ENCODE peak calls at places on chromosomes 7 and 10, in nine cellular contexts. O is central memory CD8-positive, alpha-beta T cell; M is HCEC 1CT; H is glutamatergic neuron; K is nucleus accumbens; I is AG04449; B is uterus; U is stimulated activated CD8-positive, alpha-beta memory T cell treated with anti-CD3 and anti-CD28 coated beads, Interleukin-15, amount 100 ng/mL, for 24 hours; Q is mesendoderm. N is an unnamed sample.

GRCh38 chr10:52755297-52756062 is 17.1 kb downstream of the MBL2 start:
- DNase-seq in O (no peak), M (peak), H (no peak), K (no peak), I (peak), B (no peak), U (no peak), Q (no peak), N (peak)

GRCh38 chr7:139523199-139523941 is at the start of gene CLEC2L:
- DNase-seq in O (no peak), M (no peak), H (peak), K (no peak), I (no peak), B (no peak), U (no peak), Q (peak), N (no peak)

GRCh38 chr7:81937091-81937490 is 167.2 kb upstream of the HGF start:
- DNase-seq in O (no peak), M (peak), H (no peak), K (no peak), I (no peak), B (no peak), U (no peak), Q (no peak), N (no peak)

GRCh38 chr7:28409716-28410627 is 2.3 kb upstream of the CREB5 start:
- DNase-seq in O (no peak), M (peak), H (peak), K (no peak), I (no peak), B (peak), U (no peak), Q (peak), N (no peak)

GRCh38 chr7:136133491-136133990 is 156.4 kb upstream of the MTPN start:
- DNase-seq in O (no peak), M (no peak), H (no peak), K (no peak), I (no peak), B (no peak), U (no peak), Q (no peak), N (peak)

GRCh38 chr7:115015619-115016018 is 93.7 kb downstream of the MDFIC start:
- DNase-seq in O (no peak), M (peak), H (no peak), K (no peak), I (peak), B (no peak), U (no peak), Q (peak), N (no peak)

GRCh38 chr10:70843776-70844489 is 28.2 kb downstream of the SGPL1 start:
- DNase-seq in O (no peak), M (no peak), H (no peak), K (no peak), I (no peak), B (no peak), U (no peak), Q (no peak), N (no peak)

GRCh38 chr7:74455933-74456332 is 2.2 kb downstream of the GTF2IRD1 start:
- DNase-seq in O (no peak), M (no peak), H (no peak), K (no peak), I (no peak), B (no peak), U (no peak), Q (no peak), N (no peak)

GRCh38 chr7:95672434-95672833 is 76.1 kb upstream of the PDK4 start:
- DNase-seq in O (no peak), M (no peak), H (no peak), K (no peak), I (no peak), B (no peak), U (no peak), Q (no peak), N (no peak)

GRCh38 chr10:77899080-77899477 is 27.5 kb downstream of the DLG5 start:
- DNase-seq in O (no peak), M (peak), H (no peak), K (no peak), I (peak), B (no peak), U (no peak), Q (no peak), N (peak)

GRCh38 chr7:157041514-157042277 is 31.2 kb upstream of the MNX1 start:
- DNase-seq in O (no peak), M (no peak), H (no peak), K (no peak), I (no peak), B (no peak), U (no peak), Q (peak), N (no peak)

GRCh38 chr7:30652132-30652531 is 30.1 kb downstream of the CRHR2 start:
- DNase-seq in O (no peak), M (no peak), H (no peak), K (no peak), I (no peak), B (no peak), U (no peak), Q (no peak), N (no peak)

GRCh38 chr10:103576862-103577261 is 83.4 kb downstream of the NEURL1 start:
- DNase-seq in O (no peak), M (no peak), H (no peak), K (no peak), I (no peak), B (no peak), U (no peak), Q (no peak), N (no peak)

GRCh38 chr10:108562105-108562504 is 1361.2 kb downstream of the XPNPEP1 start:
- DNase-seq in O (no peak), M (peak), H (no peak), K (no peak), I (no peak), B (no peak), U (no peak), Q (no peak), N (no peak)

GRCh38 chr10:32983333-32983909 is 25.4 kb upstream of the ITGB1 start:
- DNase-seq in O (peak), M (peak), H (no peak), K (no peak), I (peak), B (peak), U (no peak), Q (peak), N (peak)

GRCh38 chr7:85324145-85324799 is 137.4 kb upstream of the SEMA3D start:
- DNase-seq in O (no peak), M (no peak), H (no peak), K (no peak), I (no peak), B (no peak), U (no peak), Q (peak), N (no peak)

GRCh38 chr10:68611227-68611626 is 51.1 kb downstream of the TET1 start:
- DNase-seq in O (no peak), M (no peak), H (no peak), K (no peak), I (no peak), B (no peak), U (no peak), Q (no peak), N (no peak)

GRCh38 chr7:47360301-47360900 is 221.5 kb downstream of the TNS3 start:
- DNase-seq in O (no peak), M (no peak), H (no peak), K (no peak), I (no peak), B (no peak), U (no peak), Q (no peak), N (no peak)

GRCh38 chr7:25907214-25907613 is 244.8 kb upstream of the NFE2L3 start:
- DNase-seq in O (no peak), M (no peak), H (no peak), K (no peak), I (no peak), B (no peak), U (no peak), Q (peak), N (no peak)

GRCh38 chr7:66837007-66837406 is 84.0 kb upstream of the TMEM248 start:
- DNase-seq in O (no peak), M (no peak), H (peak), K (no peak), I (no peak), B (no peak), U (no peak), Q (peak), N (no peak)

GRCh38 chr7:19773361-19773760 is at the start of gene TMEM196:
- DNase-seq in O (no peak), M (no peak), H (peak), K (no peak), I (no peak), B (no peak), U (no peak), Q (no peak), N (no peak)

GRCh38 chr10:33803248-33803647 is 468.8 kb upstream of the NRP1 start:
- DNase-seq in O (no peak), M (peak), H (no peak), K (no peak), I (no peak), B (no peak), U (no peak), Q (peak), N (no peak)

GRCh38 chr7:120716306-120716705 is 141.6 kb downstream of the TSPAN12 start:
- DNase-seq in O (no peak), M (no peak), H (no peak), K (no peak), I (no peak), B (no peak), U (no peak), Q (no peak), N (no peak)

GRCh38 chr10:124701881-124702656 is 42.1 kb downstream of the FAM53B start:
- DNase-seq in O (no peak), M (no peak), H (no peak), K (no peak), I (no peak), B (peak), U (no peak), Q (no peak), N (no peak)

GRCh38 chr7:30434140-30434799 is 44.3 kb downstream of the NOD1 start:
- DNase-seq in O (no peak), M (no peak), H (no peak), K (no peak), I (no peak), B (no peak), U (no peak), Q (no peak), N (no peak)

GRCh38 chr10:132364594-132364970 is 32.4 kb upstream of the PWWP2B start:
- DNase-seq in O (no peak), M (peak), H (no peak), K (no peak), I (no peak), B (no peak), U (peak), Q (no peak), N (no peak)

GRCh38 chr10:61896854-61897661 is 4.4 kb upstream of the ARID5B start:
- DNase-seq in O (peak), M (peak), H (peak), K (no peak), I (no peak), B (peak), U (no peak), Q (peak), N (no peak)

GRCh38 chr10:45580781-45581496 is 91.6 kb downstream of the ZFAND4 start:
- DNase-seq in O (no peak), M (no peak), H (no peak), K (no peak), I (no peak), B (no peak), U (no peak), Q (peak), N (no peak)

GRCh38 chr7:141708053-141708452 is at the start of gene WEE2:
- DNase-seq in O (no peak), M (no peak), H (no peak), K (no peak), I (no peak), B (no peak), U (no peak), Q (no peak), N (no peak)